ENCODE peak calls at places on chromosome 17, in four cellular contexts. Q is trophoblast cell, V is neuronal stem cell, U is mesenchymal stem cell. Z is an unnamed sample.

GRCh38 chr17:15122857-15123256 is 142.3 kb downstream of the PMP22 start:
- DNase-seq in Q (no peak), V (no peak), U (no peak), Z (no peak)

GRCh38 chr17:77930780-77931768 is 27.4 kb upstream of the TNRC6C start:
- DNase-seq in Q (no peak), V (no peak), U (no peak), Z (no peak)

GRCh38 chr17:61456688-61457225 is 4.5 kb downstream of the TBX4 start:
- DNase-seq in Q (no peak), V (no peak), U (no peak), Z (no peak)

GRCh38 chr17:64264891-64265290 is 1.8 kb upstream of the TEX2 start:
- DNase-seq in Q (peak), V (no peak), U (no peak), Z (no peak)

GRCh38 chr17:63772801-63773271 is 561 bp downstream of the CCDC47 start:
- DNase-seq in Q (no peak), V (no peak), U (peak), Z (no peak)

GRCh38 chr17:40063034-40063765 is 435 bp downstream of the THRA start:
- DNase-seq in Q (no peak), V (no peak), U (peak), Z (peak)

GRCh38 chr17:72333570-72333969 is 212.8 kb downstream of the SOX9 start:
- DNase-seq in Q (no peak), V (no peak), U (no peak), Z (no peak)

GRCh38 chr17:8868092-8868491 is 618 bp upstream of the PIK3R6 start:
- DNase-seq in Q (no peak), V (no peak), U (no peak), Z (no peak)

GRCh38 chr17:78923660-78924453 is 1.3 kb downstream of the TIMP2 start:
- DNase-seq in Q (peak), V (no peak), U (no peak), Z (peak)

GRCh38 chr17:83032781-83033180 is 46.6 kb upstream of the METRNL start:
- DNase-seq in Q (no peak), V (no peak), U (no peak), Z (no peak)

GRCh38 chr17:3669085-3669347 is 404 bp downstream of the EMC6 start:
- DNase-seq in Q (no peak), V (no peak), U (no peak), Z (peak)
- H3K14ac ChIP-seq in Q (peak), V (peak), U (no peak), Z (peak)

GRCh38 chr17:57608369-57609124 is 136.6 kb downstream of the CCDC182 start:
- DNase-seq in Q (no peak), V (no peak), U (no peak), Z (peak)
- H2BK12ac ChIP-seq in Q (no peak), V (no peak), U (no peak), Z (no peak)

DNA sequence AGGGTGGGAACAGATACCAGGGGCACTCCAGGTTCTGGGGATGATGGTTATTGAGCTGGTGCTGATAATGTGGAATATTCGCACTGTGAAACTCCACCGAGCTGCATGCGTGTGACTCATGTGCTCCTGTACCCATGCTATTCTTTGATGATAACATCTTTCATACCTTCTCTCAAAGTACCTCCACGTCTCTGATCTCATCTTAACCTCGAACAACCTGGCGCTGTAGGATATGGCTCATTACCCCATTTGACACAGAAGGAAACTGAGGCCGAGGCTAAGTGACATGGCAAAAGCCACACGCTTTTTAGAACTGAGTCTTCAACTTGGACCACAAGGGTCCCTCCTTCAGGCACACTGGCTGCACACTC is 30.2 kb upstream of the MRPS23 start:
- DNase-seq in Q (peak), V (no peak), U (no peak), Z (no peak)
- H3K14ac ChIP-seq in Q (peak), V (no peak), U (no peak), Z (no peak)

GRCh38 chr17:49234509-49235080 is 4.0 kb upstream of the PHOSPHO1 start:
- DNase-seq in Q (no peak), V (no peak), U (no peak), Z (no peak)

GRCh38 chr17:49240619-49241018 is 10.0 kb upstream of the PHOSPHO1 start:
- DNase-seq in Q (no peak), V (no peak), U (no peak), Z (no peak)

GRCh38 chr17:49239963-49240362 is 9.4 kb upstream of the PHOSPHO1 start:
- DNase-seq in Q (peak), V (no peak), U (no peak), Z (no peak)

GRCh38 chr17:49231563-49231894 is 942 bp upstream of the PHOSPHO1 start:
- DNase-seq in Q (no peak), V (no peak), U (no peak), Z (no peak)

GRCh38 chr17:49235896-49236295 is 5.3 kb upstream of the PHOSPHO1 start:
- DNase-seq in Q (no peak), V (no peak), U (no peak), Z (no peak)
- H2BK12ac ChIP-seq in Q (no peak), V (no peak), U (no peak), Z (no peak)

DNA sequence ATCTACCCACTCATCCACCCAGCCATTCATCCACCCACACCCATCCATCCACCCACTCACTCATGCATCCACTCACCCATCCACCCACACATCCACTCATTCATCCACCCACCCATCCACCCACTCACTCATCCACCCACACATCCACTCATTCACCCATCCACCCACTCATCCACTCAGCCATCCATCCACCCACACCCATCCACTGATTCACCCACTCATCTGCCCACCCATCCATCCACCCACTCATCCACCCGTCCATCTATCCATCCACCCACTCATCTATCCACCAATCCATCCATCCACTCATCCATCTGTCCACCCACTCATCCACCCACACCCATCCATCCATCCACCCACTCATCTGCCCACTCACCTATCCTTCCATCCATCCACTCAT is 17.3 kb downstream of the NATD1 start:
- DNase-seq in Q (no peak), V (no peak), U (no peak), Z (no peak)
- H3K14ac ChIP-seq in Q (no peak), V (no peak), U (no peak), Z (no peak)